ENCODE peak calls at places on chromosomes 4 and X, in nine cellular contexts. One of them, this sample, is unnamed.
A peak's percentile ranks its signal among the peaks of the same experiment; 100 is the strongest.

GRCh38 chr4:23903859-23904438 is 14.1 kb upstream of the PPARGC1A start:
- DNase-seq in activated CD4-positive, CD25-positive, alpha-beta regulatory T cell treated with anti-CD3 and anti-CD28 coated beads, Interleukin-2, amount 50 U/mL, for 72 hours: no peak
- DNase-seq in cardiac muscle cell: no peak
- DNase-seq in H9: no peak
- DNase-seq in GM23338: no peak
- DNase-seq in iPS-NIHi11: no peak
- DNase-seq in ureter: no peak
- DNase-seq in HT1080: no peak
- DNase-seq in tibial nerve: peak; percentile 17
- DNase-seq in this sample: no peak

GRCh38 chrX:17944833-17945497 is 83.9 kb upstream of the RAI2 start:
- DNase-seq in activated CD4-positive, CD25-positive, alpha-beta regulatory T cell treated with anti-CD3 and anti-CD28 coated beads, Interleukin-2, amount 50 U/mL, for 72 hours: no peak
- DNase-seq in cardiac muscle cell: peak; percentile 4
- DNase-seq in H9: no peak
- DNase-seq in GM23338: peak; percentile 57
- DNase-seq in iPS-NIHi11: peak; percentile 20
- DNase-seq in ureter: no peak
- DNase-seq in HT1080: no peak
- DNase-seq in tibial nerve: no peak
- DNase-seq in this sample: no peak

GRCh38 chr4:87580057-87580456 is 28.3 kb upstream of the DSPP start:
- DNase-seq in activated CD4-positive, CD25-positive, alpha-beta regulatory T cell treated with anti-CD3 and anti-CD28 coated beads, Interleukin-2, amount 50 U/mL, for 72 hours: no peak
- DNase-seq in cardiac muscle cell: no peak
- DNase-seq in H9: peak; percentile 45
- DNase-seq in GM23338: no peak
- DNase-seq in iPS-NIHi11: no peak
- DNase-seq in ureter: no peak
- DNase-seq in HT1080: no peak
- DNase-seq in tibial nerve: no peak
- DNase-seq in this sample: no peak

GRCh38 chrX:107571296-107571998 is 56.9 kb upstream of the PRPS1 start:
- DNase-seq in activated CD4-positive, CD25-positive, alpha-beta regulatory T cell treated with anti-CD3 and anti-CD28 coated beads, Interleukin-2, amount 50 U/mL, for 72 hours: no peak
- DNase-seq in cardiac muscle cell: no peak
- DNase-seq in H9: no peak
- DNase-seq in GM23338: no peak
- DNase-seq in iPS-NIHi11: no peak
- DNase-seq in ureter: no peak
- DNase-seq in HT1080: peak; percentile 91
- DNase-seq in tibial nerve: no peak
- DNase-seq in this sample: no peak

GRCh38 chrX:151386838-151387459 is 10.1 kb upstream of the VMA21 start:
- DNase-seq in activated CD4-positive, CD25-positive, alpha-beta regulatory T cell treated with anti-CD3 and anti-CD28 coated beads, Interleukin-2, amount 50 U/mL, for 72 hours: no peak
- DNase-seq in cardiac muscle cell: no peak
- DNase-seq in H9: no peak
- DNase-seq in GM23338: no peak
- DNase-seq in iPS-NIHi11: no peak
- DNase-seq in ureter: no peak
- DNase-seq in HT1080: no peak
- DNase-seq in tibial nerve: no peak
- DNase-seq in this sample: no peak

GRCh38 chrX:8191022-8191421 is 20.0 kb upstream of the VCX2 start:
- DNase-seq in activated CD4-positive, CD25-positive, alpha-beta regulatory T cell treated with anti-CD3 and anti-CD28 coated beads, Interleukin-2, amount 50 U/mL, for 72 hours: no peak
- DNase-seq in cardiac muscle cell: no peak
- DNase-seq in H9: no peak
- DNase-seq in GM23338: no peak
- DNase-seq in iPS-NIHi11: no peak
- DNase-seq in ureter: peak; percentile 69
- DNase-seq in HT1080: peak; percentile 2
- DNase-seq in tibial nerve: no peak
- DNase-seq in this sample: no peak

GRCh38 chrX:132909643-132910042 is 48.8 kb downstream of the HS6ST2 start:
- DNase-seq in activated CD4-positive, CD25-positive, alpha-beta regulatory T cell treated with anti-CD3 and anti-CD28 coated beads, Interleukin-2, amount 50 U/mL, for 72 hours: no peak
- DNase-seq in cardiac muscle cell: no peak
- DNase-seq in H9: no peak
- DNase-seq in GM23338: no peak
- DNase-seq in iPS-NIHi11: no peak
- DNase-seq in ureter: no peak
- DNase-seq in HT1080: peak; percentile 63
- DNase-seq in tibial nerve: no peak
- DNase-seq in this sample: no peak

GRCh38 chr4:28788929-28789490 is 1928.4 kb downstream of the STIM2 start:
- DNase-seq in activated CD4-positive, CD25-positive, alpha-beta regulatory T cell treated with anti-CD3 and anti-CD28 coated beads, Interleukin-2, amount 50 U/mL, for 72 hours: no peak
- DNase-seq in cardiac muscle cell: no peak
- DNase-seq in H9: no peak
- DNase-seq in GM23338: peak; percentile 1
- DNase-seq in iPS-NIHi11: no peak
- DNase-seq in ureter: no peak
- DNase-seq in HT1080: peak; percentile 7
- DNase-seq in tibial nerve: no peak
- DNase-seq in this sample: no peak

GRCh38 chrX:48961585-48962091 is 4.2 kb upstream of the OTUD5 start:
- DNase-seq in activated CD4-positive, CD25-positive, alpha-beta regulatory T cell treated with anti-CD3 and anti-CD28 coated beads, Interleukin-2, amount 50 U/mL, for 72 hours: no peak
- DNase-seq in cardiac muscle cell: peak; percentile 58
- DNase-seq in H9: no peak
- DNase-seq in GM23338: no peak
- DNase-seq in iPS-NIHi11: no peak
- DNase-seq in ureter: no peak
- DNase-seq in HT1080: no peak
- DNase-seq in tibial nerve: no peak
- DNase-seq in this sample: no peak

GRCh38 chrX:13742397-13743176 is 8.0 kb downstream of the OFD1 start:
- DNase-seq in activated CD4-positive, CD25-positive, alpha-beta regulatory T cell treated with anti-CD3 and anti-CD28 coated beads, Interleukin-2, amount 50 U/mL, for 72 hours: no peak
- DNase-seq in cardiac muscle cell: no peak
- DNase-seq in H9: no peak
- DNase-seq in GM23338: peak; percentile 16
- DNase-seq in iPS-NIHi11: no peak
- DNase-seq in ureter: no peak
- DNase-seq in HT1080: no peak
- DNase-seq in tibial nerve: no peak
- DNase-seq in this sample: no peak

GRCh38 chrX:13658602-13659001 is 5.7 kb downstream of the TCEANC start:
- DNase-seq in activated CD4-positive, CD25-positive, alpha-beta regulatory T cell treated with anti-CD3 and anti-CD28 coated beads, Interleukin-2, amount 50 U/mL, for 72 hours: no peak
- DNase-seq in cardiac muscle cell: peak; percentile 69
- DNase-seq in H9: no peak
- DNase-seq in GM23338: peak; percentile 65
- DNase-seq in iPS-NIHi11: peak; percentile 7
- DNase-seq in ureter: no peak
- DNase-seq in HT1080: peak; percentile 23
- DNase-seq in tibial nerve: no peak
- DNase-seq in this sample: no peak

GRCh38 chrX:16559206-16559619 is 90.7 kb upstream of the S100G start:
- DNase-seq in activated CD4-positive, CD25-positive, alpha-beta regulatory T cell treated with anti-CD3 and anti-CD28 coated beads, Interleukin-2, amount 50 U/mL, for 72 hours: no peak
- DNase-seq in cardiac muscle cell: no peak
- DNase-seq in H9: no peak
- DNase-seq in GM23338: no peak
- DNase-seq in iPS-NIHi11: no peak
- DNase-seq in ureter: no peak
- DNase-seq in HT1080: no peak
- DNase-seq in tibial nerve: no peak
- DNase-seq in this sample: no peak

GRCh38 chr4:187378441-187378840 is 617.1 kb upstream of the ZFP42 start:
- DNase-seq in activated CD4-positive, CD25-positive, alpha-beta regulatory T cell treated with anti-CD3 and anti-CD28 coated beads, Interleukin-2, amount 50 U/mL, for 72 hours: no peak
- DNase-seq in cardiac muscle cell: no peak
- DNase-seq in H9: no peak
- DNase-seq in GM23338: no peak
- DNase-seq in iPS-NIHi11: no peak
- DNase-seq in ureter: no peak
- DNase-seq in HT1080: no peak
- DNase-seq in tibial nerve: no peak
- DNase-seq in this sample: no peak

GRCh38 chr4:142168181-142168580 is 531.8 kb downstream of the IL15 start:
- DNase-seq in activated CD4-positive, CD25-positive, alpha-beta regulatory T cell treated with anti-CD3 and anti-CD28 coated beads, Interleukin-2, amount 50 U/mL, for 72 hours: no peak
- DNase-seq in cardiac muscle cell: no peak
- DNase-seq in H9: no peak
- DNase-seq in GM23338: no peak
- DNase-seq in iPS-NIHi11: no peak
- DNase-seq in ureter: no peak
- DNase-seq in HT1080: no peak
- DNase-seq in tibial nerve: no peak
- DNase-seq in this sample: no peak

GRCh38 chr4:24973471-24974251 is 57.1 kb downstream of the LGI2 start:
- DNase-seq in activated CD4-positive, CD25-positive, alpha-beta regulatory T cell treated with anti-CD3 and anti-CD28 coated beads, Interleukin-2, amount 50 U/mL, for 72 hours: no peak
- DNase-seq in cardiac muscle cell: no peak
- DNase-seq in H9: peak; percentile 28
- DNase-seq in GM23338: no peak
- DNase-seq in iPS-NIHi11: no peak
- DNase-seq in ureter: peak; percentile 50
- DNase-seq in HT1080: no peak
- DNase-seq in tibial nerve: no peak
- DNase-seq in this sample: no peak

GRCh38 chr4:110850461-110851447 is 227.9 kb upstream of the PITX2 start:
- DNase-seq in activated CD4-positive, CD25-positive, alpha-beta regulatory T cell treated with anti-CD3 and anti-CD28 coated beads, Interleukin-2, amount 50 U/mL, for 72 hours: no peak
- DNase-seq in cardiac muscle cell: peak; percentile 79
- DNase-seq in H9: peak; percentile 25
- DNase-seq in GM23338: peak; percentile 14
- DNase-seq in iPS-NIHi11: no peak
- DNase-seq in ureter: no peak
- DNase-seq in HT1080: no peak
- DNase-seq in tibial nerve: no peak
- DNase-seq in this sample: no peak

GRCh38 chr4:158778712-158779111 is 9.9 kb downstream of the FNIP2 start:
- DNase-seq in activated CD4-positive, CD25-positive, alpha-beta regulatory T cell treated with anti-CD3 and anti-CD28 coated beads, Interleukin-2, amount 50 U/mL, for 72 hours: no peak
- DNase-seq in cardiac muscle cell: no peak
- DNase-seq in H9: no peak
- DNase-seq in GM23338: no peak
- DNase-seq in iPS-NIHi11: no peak
- DNase-seq in ureter: no peak
- DNase-seq in HT1080: peak; percentile 47
- DNase-seq in tibial nerve: no peak
- DNase-seq in this sample: no peak

GRCh38 chr4:125323547-125324100 is 8.9 kb downstream of the FAT4 start:
- DNase-seq in activated CD4-positive, CD25-positive, alpha-beta regulatory T cell treated with anti-CD3 and anti-CD28 coated beads, Interleukin-2, amount 50 U/mL, for 72 hours: no peak
- DNase-seq in cardiac muscle cell: peak; percentile 30
- DNase-seq in H9: no peak
- DNase-seq in GM23338: no peak
- DNase-seq in iPS-NIHi11: no peak
- DNase-seq in ureter: no peak
- DNase-seq in HT1080: peak; percentile 69
- DNase-seq in tibial nerve: no peak
- DNase-seq in this sample: no peak

GRCh38 chr4:124641715-124642380 is 70.7 kb downstream of the ANKRD50 start:
- DNase-seq in activated CD4-positive, CD25-positive, alpha-beta regulatory T cell treated with anti-CD3 and anti-CD28 coated beads, Interleukin-2, amount 50 U/mL, for 72 hours: no peak
- DNase-seq in cardiac muscle cell: no peak
- DNase-seq in H9: no peak
- DNase-seq in GM23338: no peak
- DNase-seq in iPS-NIHi11: peak; percentile 11
- DNase-seq in ureter: peak; percentile 62
- DNase-seq in HT1080: peak; percentile 89
- DNase-seq in tibial nerve: no peak
- DNase-seq in this sample: no peak

GRCh38 chrX:34559325-34559724 is 97.8 kb downstream of the TMEM47 start:
- DNase-seq in activated CD4-positive, CD25-positive, alpha-beta regulatory T cell treated with anti-CD3 and anti-CD28 coated beads, Interleukin-2, amount 50 U/mL, for 72 hours: no peak
- DNase-seq in cardiac muscle cell: no peak
- DNase-seq in H9: peak; percentile 92
- DNase-seq in GM23338: peak; percentile 60
- DNase-seq in iPS-NIHi11: peak; percentile 11
- DNase-seq in ureter: no peak
- DNase-seq in HT1080: peak; percentile 70
- DNase-seq in tibial nerve: no peak
- DNase-seq in this sample: no peak

GRCh38 chrX:41779058-41779564 is 55.1 kb downstream of the GPR82 start:
- DNase-seq in activated CD4-positive, CD25-positive, alpha-beta regulatory T cell treated with anti-CD3 and anti-CD28 coated beads, Interleukin-2, amount 50 U/mL, for 72 hours: no peak
- DNase-seq in cardiac muscle cell: peak; percentile 72
- DNase-seq in H9: no peak
- DNase-seq in GM23338: no peak
- DNase-seq in iPS-NIHi11: no peak
- DNase-seq in ureter: no peak
- DNase-seq in HT1080: peak; percentile 73
- DNase-seq in tibial nerve: no peak
- DNase-seq in this sample: no peak

GRCh38 chrX:389021-389441 is 2.3 kb upstream of the PPP2R3B start:
- DNase-seq in activated CD4-positive, CD25-positive, alpha-beta regulatory T cell treated with anti-CD3 and anti-CD28 coated beads, Interleukin-2, amount 50 U/mL, for 72 hours: no peak
- DNase-seq in cardiac muscle cell: no peak
- DNase-seq in H9: no peak
- DNase-seq in GM23338: no peak
- DNase-seq in iPS-NIHi11: no peak
- DNase-seq in ureter: no peak
- DNase-seq in HT1080: no peak
- DNase-seq in tibial nerve: no peak
- DNase-seq in this sample: no peak

GRCh38 chrX:41670108-41670507 is 18.7 kb upstream of the GPR34 start:
- DNase-seq in activated CD4-positive, CD25-positive, alpha-beta regulatory T cell treated with anti-CD3 and anti-CD28 coated beads, Interleukin-2, amount 50 U/mL, for 72 hours: no peak
- DNase-seq in cardiac muscle cell: no peak
- DNase-seq in H9: no peak
- DNase-seq in GM23338: no peak
- DNase-seq in iPS-NIHi11: no peak
- DNase-seq in ureter: no peak
- DNase-seq in HT1080: no peak
- DNase-seq in tibial nerve: no peak
- DNase-seq in this sample: no peak

GRCh38 chrX:153667931-153668396 is 5.6 kb downstream of the PNCK start:
- DNase-seq in activated CD4-positive, CD25-positive, alpha-beta regulatory T cell treated with anti-CD3 and anti-CD28 coated beads, Interleukin-2, amount 50 U/mL, for 72 hours: peak; percentile 83
- DNase-seq in cardiac muscle cell: peak; percentile 79
- DNase-seq in H9: peak; percentile 79
- DNase-seq in GM23338: peak; percentile 85
- DNase-seq in iPS-NIHi11: peak; percentile 73
- DNase-seq in ureter: peak; percentile 92
- DNase-seq in HT1080: peak; percentile 64
- DNase-seq in tibial nerve: peak; percentile 71
- DNase-seq in this sample: no peak

GRCh38 chrX:39681885-39682284 is 415.9 kb downstream of the BCOR start:
- DNase-seq in activated CD4-positive, CD25-positive, alpha-beta regulatory T cell treated with anti-CD3 and anti-CD28 coated beads, Interleukin-2, amount 50 U/mL, for 72 hours: no peak
- DNase-seq in cardiac muscle cell: no peak
- DNase-seq in H9: no peak
- DNase-seq in GM23338: no peak
- DNase-seq in iPS-NIHi11: no peak
- DNase-seq in ureter: no peak
- DNase-seq in HT1080: no peak
- DNase-seq in tibial nerve: no peak
- DNase-seq in this sample: no peak

GRCh38 chr4:16532240-16532990 is 306.1 kb upstream of the TAPT1 start:
- DNase-seq in activated CD4-positive, CD25-positive, alpha-beta regulatory T cell treated with anti-CD3 and anti-CD28 coated beads, Interleukin-2, amount 50 U/mL, for 72 hours: no peak
- DNase-seq in cardiac muscle cell: no peak
- DNase-seq in H9: no peak
- DNase-seq in GM23338: no peak
- DNase-seq in iPS-NIHi11: no peak
- DNase-seq in ureter: no peak
- DNase-seq in HT1080: no peak
- DNase-seq in tibial nerve: no peak
- DNase-seq in this sample: no peak

GRCh38 chr4:147768113-147768512 is 36.2 kb downstream of the ARHGAP10 start:
- DNase-seq in activated CD4-positive, CD25-positive, alpha-beta regulatory T cell treated with anti-CD3 and anti-CD28 coated beads, Interleukin-2, amount 50 U/mL, for 72 hours: no peak
- DNase-seq in cardiac muscle cell: no peak
- DNase-seq in H9: no peak
- DNase-seq in GM23338: no peak
- DNase-seq in iPS-NIHi11: no peak
- DNase-seq in ureter: no peak
- DNase-seq in HT1080: peak; percentile 77
- DNase-seq in tibial nerve: no peak
- DNase-seq in this sample: no peak

GRCh38 chrX:141220342-141221008 is 21.8 kb downstream of the SPANXC start:
- DNase-seq in activated CD4-positive, CD25-positive, alpha-beta regulatory T cell treated with anti-CD3 and anti-CD28 coated beads, Interleukin-2, amount 50 U/mL, for 72 hours: no peak
- DNase-seq in cardiac muscle cell: no peak
- DNase-seq in H9: no peak
- DNase-seq in GM23338: no peak
- DNase-seq in iPS-NIHi11: no peak
- DNase-seq in ureter: no peak
- DNase-seq in HT1080: peak; percentile 90
- DNase-seq in tibial nerve: no peak
- DNase-seq in this sample: no peak

GRCh38 chr4:6907658-6908191 is 1.9 kb upstream of the TBC1D14 start:
- DNase-seq in activated CD4-positive, CD25-positive, alpha-beta regulatory T cell treated with anti-CD3 and anti-CD28 coated beads, Interleukin-2, amount 50 U/mL, for 72 hours: no peak
- DNase-seq in cardiac muscle cell: peak; percentile 59
- DNase-seq in H9: peak; percentile 71
- DNase-seq in GM23338: peak; percentile 78
- DNase-seq in iPS-NIHi11: peak; percentile 70
- DNase-seq in ureter: no peak
- DNase-seq in HT1080: no peak
- DNase-seq in tibial nerve: no peak
- DNase-seq in this sample: no peak

GRCh38 chr4:73631565-73632226 is 11.5 kb upstream of the RASSF6 start:
- DNase-seq in activated CD4-positive, CD25-positive, alpha-beta regulatory T cell treated with anti-CD3 and anti-CD28 coated beads, Interleukin-2, amount 50 U/mL, for 72 hours: no peak
- DNase-seq in cardiac muscle cell: no peak
- DNase-seq in H9: no peak
- DNase-seq in GM23338: no peak
- DNase-seq in iPS-NIHi11: no peak
- DNase-seq in ureter: no peak
- DNase-seq in HT1080: no peak
- DNase-seq in tibial nerve: no peak
- DNase-seq in this sample: no peak

GRCh38 chrX:15158350-15158735 is 111.5 kb downstream of the ASB9 start:
- DNase-seq in activated CD4-positive, CD25-positive, alpha-beta regulatory T cell treated with anti-CD3 and anti-CD28 coated beads, Interleukin-2, amount 50 U/mL, for 72 hours: no peak
- DNase-seq in cardiac muscle cell: no peak
- DNase-seq in H9: no peak
- DNase-seq in GM23338: no peak
- DNase-seq in iPS-NIHi11: no peak
- DNase-seq in ureter: no peak
- DNase-seq in HT1080: no peak
- DNase-seq in tibial nerve: no peak
- DNase-seq in this sample: no peak

This sample was measured in NT2/D1.